ENCODE peak calls at places on chromosomes 7 and 10, in eight cellular contexts. D is adrenal gland, K is fibroblast of pulmonary artery, M is NB4, V is ovary, O is OCI-LY7, J is Peyer's patch, X is lower leg skin. H is an unnamed sample.

GRCh38 chr10:34217524-34217923 is 597.6 kb downstream of the PARD3 start:
- DNase-seq in D (no peak), K (no peak), M (no peak), V (no peak), O (no peak), J (no peak), X (no peak), H (no peak)

GRCh38 chr10:52701647-52702046 is 70.9 kb downstream of the MBL2 start:
- DNase-seq in D (no peak), K (no peak), M (no peak), V (no peak), O (no peak), J (no peak), X (no peak), H (no peak)

GRCh38 chr7:128827248-128827958 is 2.8 kb upstream of the FLNC start:
- DNase-seq in D (peak), K (peak), M (no peak), V (no peak), O (no peak), J (no peak), X (no peak), H (no peak)

GRCh38 chr7:4716946-4717694 is 35.0 kb downstream of the FOXK1 start:
- DNase-seq in D (no peak), K (no peak), M (no peak), V (no peak), O (no peak), J (no peak), X (no peak), H (no peak)

GRCh38 chr7:50164552-50165220 is 71.6 kb upstream of the ZPBP start:
- DNase-seq in D (no peak), K (no peak), M (no peak), V (no peak), O (no peak), J (no peak), X (no peak), H (no peak)

GRCh38 chr10:59033622-59034021 is 142.8 kb upstream of the PHYHIPL start:
- DNase-seq in D (no peak), K (peak), M (no peak), V (no peak), O (no peak), J (no peak), X (no peak), H (no peak)

GRCh38 chr7:2849941-2850766 is 6.0 kb upstream of the GNA12 start:
- DNase-seq in D (no peak), K (no peak), M (no peak), V (no peak), O (no peak), J (no peak), X (no peak), H (no peak)

GRCh38 chr10:7075851-7076250 is 335.0 kb downstream of the SFMBT2 start:
- DNase-seq in D (no peak), K (no peak), M (no peak), V (no peak), O (no peak), J (no peak), X (no peak), H (no peak)

GRCh38 chr10:90125406-90125805 is 424.0 kb downstream of the KIF20B start:
- DNase-seq in D (no peak), K (peak), M (no peak), V (no peak), O (no peak), J (no peak), X (no peak), H (no peak)

GRCh38 chr10:74928742-74929191 is 102.4 kb downstream of the KAT6B start:
- DNase-seq in D (no peak), K (peak), M (no peak), V (no peak), O (no peak), J (no peak), X (no peak), H (no peak)

GRCh38 chr7:151311294-151311864 is 30.2 kb upstream of the NUB1 start:
- DNase-seq in D (no peak), K (peak), M (peak), V (no peak), O (peak), J (no peak), X (no peak), H (no peak)

GRCh38 chr7:50377356-50377755 is 72.8 kb downstream of the FIGNL1 start:
- DNase-seq in D (no peak), K (no peak), M (no peak), V (no peak), O (no peak), J (no peak), X (no peak), H (no peak)

GRCh38 chr7:22356010-22356854 is 722 bp downstream of the RAPGEF5 start:
- DNase-seq in D (no peak), K (no peak), M (no peak), V (no peak), O (peak), J (peak), X (no peak), H (no peak)

GRCh38 chr7:30596043-30596641 is 1.5 kb downstream of the GARS1 start:
- DNase-seq in D (no peak), K (peak), M (peak), V (no peak), O (peak), J (no peak), X (no peak), H (no peak)

DNA sequence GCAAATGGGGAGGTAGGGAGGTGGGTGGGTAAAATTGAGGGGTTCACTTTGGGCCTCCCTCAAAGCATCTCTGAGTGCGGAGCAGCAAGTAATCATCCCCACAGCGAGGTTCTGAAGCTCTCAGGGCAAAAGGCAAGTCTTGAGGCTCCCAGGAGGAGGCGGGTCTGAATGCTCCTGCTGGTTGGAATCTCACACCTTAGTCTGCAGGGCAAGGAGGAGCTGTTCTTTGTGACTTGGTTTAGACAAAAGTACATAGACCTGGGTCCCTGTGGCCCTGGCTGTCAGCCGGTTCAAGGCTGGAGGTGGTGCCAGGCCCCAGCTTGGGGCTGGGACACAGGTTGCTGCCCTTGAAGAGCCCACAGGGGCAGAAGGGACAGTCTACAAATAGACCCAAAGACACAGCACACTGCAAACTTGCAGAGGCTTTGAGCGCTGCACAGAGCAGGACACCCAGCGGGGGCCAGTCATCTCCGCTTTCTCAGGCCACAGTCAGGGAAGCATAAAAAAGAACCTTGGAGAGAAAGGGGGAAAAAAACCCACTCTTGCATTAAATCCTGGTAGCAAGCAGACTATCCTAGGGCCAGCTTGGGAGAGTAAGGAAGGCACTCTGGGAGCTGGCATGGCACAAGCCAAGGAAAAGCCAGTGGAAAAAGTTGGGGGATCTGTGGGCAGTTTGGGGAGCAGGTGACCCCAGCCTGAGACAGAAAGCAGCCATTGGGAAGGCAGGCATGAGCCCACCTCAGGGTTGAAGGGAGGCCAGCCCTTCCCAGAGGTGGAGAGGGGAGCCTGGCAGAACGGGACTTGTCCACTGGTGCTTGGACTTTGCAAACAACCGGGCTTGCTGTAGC is 928 bp upstream of the C10orf71 start:
- DNase-seq in D (no peak), K (no peak), M (no peak), V (no peak), O (no peak), J (no peak), X (no peak), H (no peak)
- TF ChIP-seq CTCF in D (no peak), K (no peak), M (no peak), V (no peak), O (no peak), J (no peak), X (no peak), H (no peak)

GRCh38 chr10:48932831-48933670 is 6.6 kb downstream of the LRRC18 start:
- DNase-seq in D (no peak), K (no peak), M (no peak), V (no peak), O (no peak), J (no peak), X (no peak), H (no peak)

GRCh38 chr10:48938281-48938680 is 1.4 kb downstream of the LRRC18 start:
- DNase-seq in D (no peak), K (no peak), M (no peak), V (no peak), O (no peak), J (peak), X (no peak), H (no peak)

GRCh38 chr10:48934672-48935071 is 5.0 kb downstream of the LRRC18 start:
- DNase-seq in D (no peak), K (no peak), M (no peak), V (no peak), O (no peak), J (no peak), X (no peak), H (no peak)

GRCh38 chr10:48937796-48938195 is 1.8 kb downstream of the LRRC18 start:
- DNase-seq in D (no peak), K (no peak), M (no peak), V (no peak), O (no peak), J (no peak), X (no peak), H (no peak)

DNA sequence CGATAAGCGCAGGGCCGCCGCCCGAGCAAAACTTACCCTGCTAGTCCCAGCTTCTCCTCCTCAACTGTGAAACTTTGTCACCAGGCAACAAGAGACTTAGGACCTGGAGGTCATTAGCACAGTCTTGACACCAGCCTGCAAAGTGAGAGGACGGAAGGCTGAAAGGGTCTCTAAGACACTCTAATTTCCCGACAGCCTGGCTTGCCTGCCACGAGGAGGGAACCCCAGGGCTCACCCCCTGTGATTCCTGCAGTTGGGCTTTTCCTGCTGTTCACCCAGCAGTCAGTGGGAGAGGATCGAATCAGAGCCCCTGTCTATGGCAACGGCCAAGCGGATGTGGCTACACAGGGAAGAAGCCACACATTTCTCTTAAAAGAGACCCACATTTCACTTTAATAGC is 4.5 kb downstream of the LRRC18 start:
- DNase-seq in D (no peak), K (no peak), M (no peak), V (no peak), O (no peak), J (no peak), X (no peak), H (no peak)
- H3K4me3 ChIP-seq in D (no peak), K (no peak), M (no peak), V (no peak), O (no peak), J (no peak), X (no peak), H (no peak)

DNA sequence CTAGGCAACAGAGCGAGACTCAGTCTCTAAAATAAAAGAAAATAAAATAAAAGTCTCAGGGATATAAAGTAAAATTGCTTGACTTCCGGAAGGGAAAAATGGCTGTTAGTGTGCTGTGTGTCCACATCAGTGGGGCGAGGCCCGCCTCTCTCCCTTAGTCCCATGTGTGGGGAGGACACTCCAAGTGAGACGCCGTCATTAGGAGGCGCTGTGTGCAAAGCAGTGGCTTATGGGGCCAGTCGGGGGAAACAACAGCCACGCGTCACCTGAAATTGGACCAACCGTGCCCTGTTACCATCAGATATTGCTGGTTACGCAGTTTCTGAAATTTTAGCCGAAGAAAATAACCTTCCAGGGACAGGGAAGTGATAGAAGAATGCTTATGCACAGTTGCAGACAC is 15.8 kb downstream of the SFXN4 start:
- DNase-seq in D (no peak), K (no peak), M (peak), V (no peak), O (no peak), J (no peak), X (no peak), H (no peak)
- TF ChIP-seq CTCF in D (no peak), K (peak), M (peak), V (no peak), O (peak), J (no peak), X (no peak), H (no peak)

GRCh38 chr7:142501434-142501833 is 243.6 kb upstream of the PRSS58 start:
- DNase-seq in D (no peak), K (no peak), M (no peak), V (no peak), O (no peak), J (no peak), X (no peak), H (no peak)

GRCh38 chr7:142503036-142503435 is 245.2 kb upstream of the PRSS58 start:
- DNase-seq in D (no peak), K (no peak), M (no peak), V (no peak), O (no peak), J (no peak), X (no peak), H (no peak)

GRCh38 chr7:142499641-142500040 is 241.8 kb upstream of the PRSS58 start:
- DNase-seq in D (no peak), K (no peak), M (no peak), V (no peak), O (no peak), J (no peak), X (no peak), H (no peak)

GRCh38 chr7:142498364-142498763 is 240.5 kb upstream of the PRSS58 start:
- DNase-seq in D (no peak), K (no peak), M (no peak), V (no peak), O (no peak), J (no peak), X (no peak), H (no peak)

GRCh38 chr7:142500364-142500763 is 242.5 kb upstream of the PRSS58 start:
- DNase-seq in D (no peak), K (no peak), M (no peak), V (no peak), O (no peak), J (no peak), X (no peak), H (no peak)
- H3K4me3 ChIP-seq in D (no peak), K (no peak), M (no peak), V (no peak), O (no peak), J (no peak), X (no peak), H (no peak)

H was measured in astrocyte of the cerebellum.